ENCODE peak calls at places on chromosomes 5 and 9, in four cellular contexts. P is epithelial cell of esophagus, L is SW 1271, E is neural progenitor cell. N is an unnamed sample.

GRCh38 chr9:119004618-119004990 is 364.6 kb downstream of the BRINP1 start:
- DNase-seq in E (no peak), L (peak; percentile 8), P (peak; percentile 5), N (no peak)

GRCh38 chr9:83199240-83199639 is 136.3 kb upstream of the RASEF start:
- DNase-seq in E (peak; percentile 71), L (peak; percentile 31), P (peak; percentile 75), N (peak; percentile 16)

GRCh38 chr5:153959134-153959957 is 79.4 kb downstream of the FAM114A2 start:
- DNase-seq in E (peak; percentile 84), P (no peak), L (peak; percentile 62), N (no peak)

GRCh38 chr9:113485761-113486115 is 22.2 kb downstream of the RGS3 start:
- DNase-seq in E (no peak), P (no peak), L (no peak), N (no peak)

GRCh38 chr9:7150153-7150890 is 392.5 kb downstream of the KDM4C start:
- DNase-seq in E (no peak), P (no peak), L (no peak), N (no peak)

GRCh38 chr5:108251350-108251749 is 130.5 kb downstream of the FBXL17 start:
- DNase-seq in L (no peak), E (no peak), P (peak; percentile 37), N (no peak)

GRCh38 chr9:73116030-73116429 is 35.6 kb upstream of the ANXA1 start:
- DNase-seq in L (no peak), P (peak; percentile 93), E (no peak), N (no peak)

GRCh38 chr5:32190094-32190493 is 16.0 kb upstream of the GOLPH3 start:
- DNase-seq in L (no peak), P (no peak), E (no peak), N (no peak)

GRCh38 chr5:87243161-87243877 is 24.4 kb upstream of the RASA1 start:
- DNase-seq in L (no peak), E (no peak), P (peak; percentile 76), N (no peak)

GRCh38 chr5:96936431-96937221 is 746 bp downstream of the LNPEP start:
- DNase-seq in L (peak; percentile 60), P (peak; percentile 40), E (peak; percentile 60), N (no peak)

GRCh38 chr5:132261881-132262845 is 4.7 kb downstream of the PDLIM4 start:
- DNase-seq in P (no peak), L (no peak), E (no peak), N (no peak)

GRCh38 chr9:111023090-111023489 is 15.2 kb downstream of the LPAR1 start:
- DNase-seq in P (no peak), L (no peak), E (no peak), N (no peak)

GRCh38 chr5:91339053-91339710 is 43.9 kb downstream of the ARRDC3 start:
- DNase-seq in E (peak; percentile 55), P (no peak), L (no peak), N (no peak)

GRCh38 chr9:24036459-24036858 is 210.4 kb upstream of the ELAVL2 start:
- DNase-seq in P (no peak), E (no peak), L (no peak), N (no peak)

GRCh38 chr5:39657943-39658342 is 233.2 kb upstream of the DAB2 start:
- DNase-seq in P (no peak), E (no peak), L (no peak), N (no peak)

GRCh38 chr9:132943677-132944293 is 631 bp downstream of the TSC1 start:
- DNase-seq in P (peak; percentile 11), E (no peak), L (no peak), N (no peak)

GRCh38 chr9:19201899-19202891 is 28.3 kb upstream of the DENND4C start:
- DNase-seq in P (no peak), L (no peak), E (peak; percentile 7), N (no peak)

GRCh38 chr9:91161465-91162275 is 200.0 kb downstream of the AUH start:
- DNase-seq in E (no peak), P (no peak), L (no peak), N (no peak)

GRCh38 chr5:172529896-172530295 is 75.6 kb upstream of the SH3PXD2B start:
- DNase-seq in E (no peak), L (no peak), P (no peak), N (no peak)

GRCh38 chr9:96031366-96031824 is 155.9 kb downstream of the ERCC6L2 start:
- DNase-seq in L (no peak), E (no peak), P (peak; percentile 24), N (no peak)

GRCh38 chr9:96604005-96604320 is 15.7 kb downstream of the CDC14B start:
- DNase-seq in L (no peak), E (no peak), P (no peak), N (no peak)

GRCh38 chr5:127312131-127312530 is 21.5 kb downstream of the MEGF10 start:
- DNase-seq in P (no peak), E (no peak), L (no peak), N (no peak)

GRCh38 chr9:115765060-115765459 is 388.5 kb upstream of the PAPPA start:
- DNase-seq in E (no peak), L (no peak), P (no peak), N (no peak)

GRCh38 chr5:593511-593910 is 18.6 kb upstream of the CEP72 start:
- DNase-seq in P (no peak), L (no peak), E (no peak), N (no peak)

GRCh38 chr5:143644751-143645150 is 167.2 kb upstream of the HMHB1 start:
- DNase-seq in P (no peak), L (no peak), E (no peak), N (no peak)

GRCh38 chr9:90774682-90775081 is 26.9 kb upstream of the SYK start:
- DNase-seq in L (no peak), E (no peak), P (peak; percentile 31), N (no peak)

GRCh38 chr9:33619666-33620404 is 95.8 kb downstream of the ANKRD18B start:
- DNase-seq in P (peak; percentile 77), L (peak; percentile 7), E (no peak), N (peak; percentile 28)

GRCh38 chr9:2018764-2019548 is 3.8 kb downstream of the SMARCA2 start:
- DNase-seq in P (peak; percentile 13), L (no peak), E (peak; percentile 72), N (no peak)

GRCh38 chr5:143837306-143837848 is 25.4 kb downstream of the HMHB1 start:
- DNase-seq in E (no peak), P (no peak), L (no peak), N (no peak)

GRCh38 chr5:95960802-95961616 is 642 bp downstream of the ELL2 start:
- DNase-seq in L (peak; percentile 75), P (peak; percentile 81), E (peak; percentile 90), N (no peak)